ENCODE peak calls at places on chromosomes 6 and 20, in nine cellular contexts. S is KBM-7; D is B cell; T is left ventricle myocardium superior; M is COR-L47; A is stimulated activated naive B cell treated with anti-CD40 and anti-IgM and Interleukin-4, amounts not matched to agents 10 μg/mL and 1 μg/mL and 100 μg/mL, for 72 hours; C is left kidney; Q is astrocyte of the spinal cord; Z is iPS DF 19.7. V is an unnamed sample.

GRCh38 chr6:39301606-39302005 is 12.6 kb downstream of the KCNK17 start:
- DNase-seq in D (no peak), Q (no peak), A (no peak), S (peak), C (peak), M (no peak), Z (peak), T (no peak), V (peak)

GRCh38 chr6:622462-622861 is 34.4 kb downstream of the HUS1B start:
- DNase-seq in S (no peak), C (no peak), M (no peak), Z (no peak), D (no peak), Q (no peak), A (no peak), T (no peak), V (no peak)

GRCh38 chr6:11202513-11203305 is 29.8 kb downstream of the NEDD9 start:
- DNase-seq in D (no peak), M (no peak), T (no peak), A (no peak), Z (no peak), S (no peak), C (peak), Q (peak), V (no peak)

GRCh38 chr20:53023717-53024116 is 51.6 kb downstream of the TSHZ2 start:
- DNase-seq in Q (no peak), A (no peak), T (no peak), D (no peak), M (no peak), Z (no peak), C (peak), S (no peak), V (no peak)

GRCh38 chr6:8047466-8048292 is 16.5 kb downstream of the BLOC1S5 start:
- DNase-seq in S (no peak), Q (peak), A (no peak), M (no peak), D (no peak), C (no peak), T (no peak), Z (no peak), V (no peak)

GRCh38 chr6:22598386-22598785 is 29.0 kb downstream of the HDGFL1 start:
- DNase-seq in T (no peak), S (no peak), A (no peak), Q (no peak), Z (no peak), M (no peak), D (no peak), C (peak), V (no peak)

GRCh38 chr6:124770784-124771183 is 191.5 kb upstream of the RNF217 start:
- DNase-seq in Z (no peak), C (no peak), M (no peak), S (no peak), Q (no peak), D (no peak), A (no peak), T (no peak), V (no peak)

GRCh38 chr20:48928832-48929725 is 7.6 kb downstream of the ARFGEF2 start:
- DNase-seq in D (no peak), S (no peak), T (no peak), Q (peak), C (no peak), M (no peak), Z (no peak), A (no peak), V (no peak)

GRCh38 chr20:57682184-57683038 is 27.4 kb downstream of the PMEPA1 start:
- DNase-seq in M (no peak), C (peak), Z (no peak), Q (no peak), T (no peak), A (no peak), S (no peak), D (peak), V (peak)

GRCh38 chr20:50504231-50504823 is 5.9 kb upstream of the PTPN1 start:
- DNase-seq in A (no peak), T (no peak), C (no peak), Z (no peak), D (no peak), Q (no peak), S (no peak), M (no peak), V (no peak)

GRCh38 chr6:170212956-170213636 is 77.8 kb downstream of the DLL1 start:
- DNase-seq in S (no peak), C (no peak), D (no peak), M (no peak), T (no peak), Z (no peak), A (no peak), Q (no peak), V (no peak)

GRCh38 chr6:1024587-1024986 is 287.3 kb upstream of the FOXQ1 start:
- DNase-seq in A (no peak), Q (peak), S (no peak), Z (no peak), D (no peak), C (no peak), T (no peak), M (no peak), V (no peak)

GRCh38 chr20:37598101-37598530 is 70.4 kb upstream of the BLCAP start:
- DNase-seq in T (no peak), M (peak), Q (no peak), A (no peak), S (peak), C (peak), Z (no peak), D (no peak), V (no peak)

GRCh38 chr20:50541606-50542041 is 31.4 kb downstream of the PTPN1 start:
- DNase-seq in T (no peak), Z (no peak), D (peak), Q (no peak), C (peak), S (peak), A (peak), M (no peak), V (no peak)

GRCh38 chr6:40610229-40610628 is 23.1 kb upstream of the LRFN2 start:
- DNase-seq in S (no peak), T (no peak), D (no peak), C (no peak), Q (no peak), Z (no peak), M (no peak), A (no peak), V (no peak)

GRCh38 chr6:104572901-104573300 is 286.8 kb downstream of the HACE1 start:
- DNase-seq in S (no peak), A (no peak), T (no peak), Z (no peak), C (no peak), Q (no peak), D (no peak), M (no peak), V (no peak)

GRCh38 chr6:34589633-34590139 is 33.6 kb upstream of the SPDEF start:
- DNase-seq in Z (no peak), S (no peak), D (no peak), A (no peak), T (no peak), Q (no peak), C (peak), M (no peak), V (no peak)

GRCh38 chr6:12490904-12491571 is 200.9 kb downstream of the EDN1 start:
- DNase-seq in D (no peak), S (no peak), A (no peak), M (no peak), C (peak), Z (no peak), T (no peak), Q (peak), V (no peak)

GRCh38 chr20:60013296-60014142 is 55.3 kb downstream of the CDH26 start:
- DNase-seq in C (no peak), D (no peak), T (no peak), Z (no peak), M (no peak), A (no peak), Q (no peak), S (no peak), V (no peak)

GRCh38 chr6:110181131-110182027 is 1.2 kb downstream of the CDC40 start:
- DNase-seq in S (peak), M (no peak), Q (no peak), Z (no peak), T (no peak), A (no peak), C (peak), D (peak), V (no peak)

GRCh38 chr20:32473231-32474008 is 111.7 kb downstream of the NOL4L start:
- DNase-seq in A (no peak), Z (no peak), S (no peak), Q (no peak), C (peak), D (no peak), T (no peak), M (no peak), V (no peak)

GRCh38 chr20:19718880-19719279 is 39.2 kb upstream of the RIN2 start:
- DNase-seq in S (no peak), Z (no peak), D (no peak), A (no peak), T (no peak), C (no peak), M (no peak), Q (no peak), V (no peak)

GRCh38 chr20:10329387-10330005 is 104.5 kb downstream of the MKKS start:
- DNase-seq in D (no peak), C (no peak), M (no peak), T (no peak), S (no peak), Z (no peak), A (no peak), Q (no peak), V (no peak)

GRCh38 chr6:111803384-111803783 is 69.9 kb downstream of the FYN start:
- DNase-seq in T (no peak), Q (no peak), S (no peak), A (no peak), Z (no peak), M (no peak), C (no peak), D (no peak), V (no peak)

GRCh38 chr6:41167173-41167963 is 4.5 kb upstream of the TREM2 start:
- DNase-seq in C (peak), M (no peak), T (no peak), Z (no peak), S (no peak), Q (peak), D (no peak), A (no peak), V (no peak)

GRCh38 chr6:149335924-149336323 is 18.4 kb downstream of the TAB2 start:
- DNase-seq in D (no peak), M (no peak), T (no peak), S (no peak), C (no peak), Q (peak), Z (no peak), A (peak), V (no peak)